ENCODE peak calls at places on chromosome 11, in nine cellular contexts. U is SJSA1, O is OCI-LY7, A is heart left ventricle, V is esophagus muscularis mucosa, W is heart right ventricle, N is upper lobe of right lung, K is transverse colon, Q is tibial artery. D is an unnamed sample.
A peak's percentile ranks its signal among the peaks of the same experiment; 100 is the strongest.

GRCh38 chr11:129061466-129062194 is 119.0 kb upstream of the TP53AIP1 start:
- DNase-seq in U (peak; percentile 14), O (no peak), A (no peak), V (no peak), W (no peak), N (no peak), K (no peak), Q (no peak), D (no peak)

GRCh38 chr11:38791346-38791961 is 2193.4 kb upstream of the RAG2 start:
- DNase-seq in U (peak; percentile 22), O (peak; percentile 65), A (peak; percentile 12), V (no peak), W (no peak), N (no peak), K (no peak), Q (no peak), D (no peak)

GRCh38 chr11:109267293-109268095 is 154.5 kb upstream of the C11orf87 start:
- DNase-seq in U (no peak), O (no peak), A (no peak), V (no peak), W (no peak), N (no peak), K (no peak), Q (no peak), D (peak; percentile 40)

GRCh38 chr11:128603752-128604472 is 16.6 kb upstream of the ETS1 start:
- DNase-seq in U (no peak), O (peak; percentile 80), A (no peak), V (no peak), W (no peak), N (no peak), K (no peak), Q (no peak), D (no peak)

GRCh38 chr11:19018901-19019300 is 41.6 kb downstream of the MRGPRX2 start:
- DNase-seq in U (no peak), O (no peak), A (no peak), V (no peak), W (no peak), N (no peak), K (no peak), Q (no peak), D (no peak)

GRCh38 chr11:70643642-70644041 is 245.3 kb downstream of the CTTN start:
- DNase-seq in U (no peak), O (peak; percentile 35), A (no peak), V (no peak), W (no peak), N (no peak), K (no peak), Q (no peak), D (peak; percentile 28)

GRCh38 chr11:44766112-44766971 is 39.6 kb downstream of the TSPAN18 start:
- DNase-seq in U (peak; percentile 71), O (no peak), A (peak; percentile 77), V (no peak), W (peak; percentile 72), N (no peak), K (no peak), Q (peak; percentile 85), D (no peak)

GRCh38 chr11:19519344-19519743 is 193.3 kb upstream of the NAV2 start:
- DNase-seq in U (no peak), O (no peak), A (no peak), V (no peak), W (no peak), N (no peak), K (no peak), Q (no peak), D (no peak)

GRCh38 chr11:82899191-82899820 is 924 bp downstream of the PRCP start:
- DNase-seq in U (no peak), O (peak; percentile 60), A (no peak), V (no peak), W (no peak), N (no peak), K (no peak), Q (no peak), D (no peak)

GRCh38 chr11:69654660-69655478 is 13.9 kb downstream of the CCND1 start:
- DNase-seq in U (peak; percentile 94), O (no peak), A (peak; percentile 8), V (no peak), W (no peak), N (peak; percentile 65), K (no peak), Q (peak; percentile 48), D (no peak)

GRCh38 chr11:72789493-72790131 is 4.2 kb downstream of the STARD10 start:
- DNase-seq in U (no peak), O (no peak), A (peak; percentile 59), V (no peak), W (peak; percentile 44), N (no peak), K (no peak), Q (peak; percentile 83), D (no peak)

DNA sequence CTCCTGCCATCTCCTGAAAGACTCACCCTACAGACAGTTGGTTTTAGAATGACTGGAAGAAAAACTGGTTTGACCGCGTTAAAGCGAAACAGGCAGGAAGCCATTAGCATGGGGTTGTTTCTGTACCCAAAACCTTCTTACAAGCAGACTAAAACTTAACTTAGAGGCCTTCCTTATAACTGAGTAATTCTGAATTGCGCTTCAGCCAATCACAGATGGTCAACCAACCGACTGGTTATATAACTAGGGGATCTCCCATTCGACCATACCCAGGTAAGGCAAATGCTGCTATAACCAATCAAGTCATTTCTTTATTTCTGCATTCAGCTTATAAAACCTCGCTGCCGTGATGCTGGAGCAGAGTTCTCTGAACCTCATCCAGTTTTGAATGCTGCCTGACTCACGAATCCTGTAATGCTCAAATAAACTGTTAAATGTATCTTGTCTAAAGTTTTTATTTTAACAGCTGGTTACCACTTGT is 87.8 kb upstream of the DRD2 start:
- DNase-seq in U (no peak), O (no peak), A (no peak), V (no peak), W (no peak), N (no peak), K (no peak), Q (no peak), D (no peak)
- H3K4me1 ChIP-seq in U (peaks cover 7% of the 10 kb centered on the region), O (no peaks in the 10 kb centered on the region), A (no peaks in the 10 kb centered on the region), V (no peaks in the 10 kb centered on the region), W (peaks cover 5% of the 10 kb centered on the region), N (no peaks in the 10 kb centered on the region), K (no peaks in the 10 kb centered on the region), Q (no peaks in the 10 kb centered on the region), D (no peaks in the 10 kb centered on the region)

GRCh38 chr11:102118937-102119336 is 8.7 kb downstream of the YAP1 start:
- DNase-seq in U (peak; percentile 45), O (no peak), A (no peak), V (no peak), W (no peak), N (no peak), K (no peak), Q (no peak), D (no peak)
- H3K4me3 ChIP-seq in U (no peak overlapping the region), O (no peak overlapping the region), A (no peak overlapping the region), V (no peak overlapping the region), W (no peak overlapping the region), N (no peak overlapping the region), K (no peak overlapping the region), Q (no peak overlapping the region), D (no peak overlapping the region)

GRCh38 chr11:933936-934335 is 8.3 kb downstream of the AP2A2 start:
- DNase-seq in U (no peak), O (no peak), A (no peak), V (no peak), W (no peak), N (no peak), K (no peak), Q (no peak), D (no peak)

GRCh38 chr11:933002-933820 is 7.5 kb downstream of the AP2A2 start:
- DNase-seq in U (no peak), O (no peak), A (no peak), V (no peak), W (no peak), N (no peak), K (no peak), Q (no peak), D (no peak)

GRCh38 chr11:934437-934950 is 8.8 kb downstream of the AP2A2 start:
- DNase-seq in U (no peak), O (no peak), A (no peak), V (no peak), W (no peak), N (no peak), K (no peak), Q (no peak), D (no peak)

GRCh38 chr11:937853-938261 is 12.2 kb downstream of the AP2A2 start:
- DNase-seq in U (no peak), O (no peak), A (no peak), V (no peak), W (no peak), N (no peak), K (no peak), Q (no peak), D (no peak)

GRCh38 chr11:936199-936598 is 10.5 kb downstream of the AP2A2 start:
- DNase-seq in U (no peak), O (no peak), A (no peak), V (no peak), W (no peak), N (no peak), K (no peak), Q (no peak), D (no peak)
- H3K4me1 ChIP-seq in U (no peaks in the 10 kb centered on the region), O (no peaks in the 10 kb centered on the region), A (peaks cover 36% of the 10 kb centered on the region), V (peaks cover 77% of the 10 kb centered on the region), W (peaks cover 61% of the 10 kb centered on the region), N (peaks cover 62% of the 10 kb centered on the region), K (peaks cover 7% of the 10 kb centered on the region), Q (peaks cover 4% of the 10 kb centered on the region), D (peaks cover 82% of the 10 kb centered on the region)

GRCh38 chr11:114064216-114064615 is 4.7 kb downstream of the ZBTB16 start:
- DNase-seq in U (no peak), O (no peak), A (no peak), V (no peak), W (no peak), N (no peak), K (no peak), Q (no peak), D (no peak)
- H3K4me3 ChIP-seq in U (no peak overlapping the region), O (no peak overlapping the region), A (peak overlapping the region; percentile 76), V (peak overlapping the region; percentile 96), W (no peak overlapping the region), N (peak overlapping the region; percentile 95), K (peak overlapping the region; percentile 6), Q (peak overlapping the region; percentile 99), D (no peak overlapping the region)

DNA sequence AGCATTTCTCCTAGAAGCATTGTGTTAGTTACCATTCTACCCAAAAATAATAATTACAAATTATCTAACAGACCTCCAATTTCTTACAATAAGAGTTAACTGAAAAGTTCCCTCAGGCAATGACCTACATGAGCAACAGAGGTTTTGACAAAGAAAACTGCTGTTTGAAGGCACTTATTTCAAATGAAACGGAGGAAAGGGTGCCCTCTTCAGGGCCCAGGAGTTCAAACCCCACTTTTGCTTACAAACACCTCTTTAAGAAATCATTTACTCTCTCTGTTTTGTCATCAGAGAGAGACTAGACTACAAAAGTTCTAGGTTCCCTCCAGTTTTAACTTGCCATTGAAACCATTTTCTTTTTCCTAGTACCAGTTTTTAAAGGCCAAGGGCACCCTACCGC is 56.7 kb downstream of the AMBRA1 start:
- DNase-seq in U (no peak), O (no peak), A (no peak), V (no peak), W (no peak), N (no peak), K (no peak), Q (no peak), D (no peak)
- H3K4me1 ChIP-seq in U (no peaks in the 10 kb centered on the region), O (peaks cover 4% of the 10 kb centered on the region), A (peaks cover 16% of the 10 kb centered on the region), V (peaks cover 27% of the 10 kb centered on the region), W (peaks cover 12% of the 10 kb centered on the region), N (peaks cover 11% of the 10 kb centered on the region), K (peaks cover 5% of the 10 kb centered on the region), Q (no peaks in the 10 kb centered on the region), D (peaks cover 39% of the 10 kb centered on the region)

GRCh38 chr11:57512646-57513445 is 2.7 kb downstream of the SLC43A1 start:
- DNase-seq in U (no peak), O (no peak), A (no peak), V (no peak), W (no peak), N (no peak), K (no peak), Q (no peak), D (no peak)
- H3K4me3 ChIP-seq in U (no peak overlapping the region), O (peak overlapping the region; percentile 91), A (no peak overlapping the region), V (no peak overlapping the region), W (no peak overlapping the region), N (no peak overlapping the region), K (no peak overlapping the region), Q (no peak overlapping the region), D (no peak overlapping the region)

D was measured in left lung.